ENCODE peak calls at places on chromosomes 3 and 15, in nine cellular contexts. E, N, B, X, Q, D, V, I and T are unnamed samples.

GRCh38 chr3:185764168-185764988 is 60.5 kb downstream of the IGF2BP2 start:
- DNase-seq in E (no peak), N (no peak), B (no peak), X (no peak), Q (no peak), D (no peak), V (peak), I (no peak), T (no peak)

GRCh38 chr3:32873491-32874130 is 55.8 kb downstream of the TRIM71 start:
- DNase-seq in E (no peak), N (no peak), B (no peak), X (no peak), Q (no peak), D (no peak), V (no peak), I (no peak), T (no peak)

GRCh38 chr3:58529516-58530353 is 7.3 kb downstream of the ACOX2 start:
- DNase-seq in E (peak), N (no peak), B (peak), X (no peak), Q (peak), D (no peak), V (no peak), I (no peak), T (no peak)

GRCh38 chr15:80026754-80027153 is 32.7 kb upstream of the ZFAND6 start:
- DNase-seq in E (no peak), N (no peak), B (no peak), X (no peak), Q (no peak), D (no peak), V (no peak), I (no peak), T (no peak)

GRCh38 chr3:59320080-59320479 is 270.3 kb upstream of the CFAP20DC start:
- DNase-seq in E (no peak), N (peak), B (no peak), X (no peak), Q (no peak), D (no peak), V (no peak), I (no peak), T (no peak)

GRCh38 chr3:46626039-46626438 is 13.7 kb downstream of the FAM240A start:
- DNase-seq in E (no peak), N (no peak), B (no peak), X (no peak), Q (no peak), D (no peak), V (no peak), I (no peak), T (no peak)

GRCh38 chr3:137121704-137122314 is 164.0 kb downstream of the IL20RB start:
- DNase-seq in E (no peak), N (peak), B (peak), X (no peak), Q (peak), D (no peak), V (no peak), I (no peak), T (peak)

GRCh38 chr15:68303134-68303533 is 25.6 kb downstream of the FEM1B start:
- DNase-seq in E (no peak), N (no peak), B (no peak), X (no peak), Q (no peak), D (no peak), V (no peak), I (no peak), T (no peak)

GRCh38 chr3:66378256-66378655 is 122.6 kb downstream of the LRIG1 start:
- DNase-seq in E (no peak), N (no peak), B (peak), X (no peak), Q (peak), D (peak), V (no peak), I (no peak), T (no peak)

GRCh38 chr3:195696632-195697278 is 24.0 kb upstream of the MUC20 start:
- DNase-seq in E (no peak), N (no peak), B (no peak), X (no peak), Q (no peak), D (no peak), V (no peak), I (no peak), T (no peak)

GRCh38 chr3:177491301-177492031 is 294.2 kb upstream of the TBL1XR1 start:
- DNase-seq in E (no peak), N (peak), B (no peak), X (no peak), Q (no peak), D (no peak), V (peak), I (peak), T (no peak)